ENCODE peak calls at places on chromosomes 13 and 19, in six cellular contexts. Q is Caco-2; T is GM23248; E is lower lobe of right lung; Z is iPS DF 6.9; M is CD8-positive, alpha-beta T cell. Y is an unnamed sample.

GRCh38 chr19:5407356-5407755 is 47.9 kb upstream of the ZNRF4 start:
- DNase-seq in Q (peak; percentile 26), T (peak; percentile 43), E (no peak), Z (no peak), M (no peak), Y (no peak)

GRCh38 chr13:51524846-51525566 is 59.3 kb upstream of the WDFY2 start:
- DNase-seq in Q (no peak), T (peak; percentile 91), E (no peak), Z (no peak), M (no peak), Y (no peak)

GRCh38 chr13:114313061-114313860 is 1.0 kb upstream of the CHAMP1 start:
- DNase-seq in Q (no peak), T (peak; percentile 41), E (no peak), Z (no peak), M (no peak), Y (no peak)

GRCh38 chr13:110897024-110897423 is 17.8 kb downstream of the ANKRD10 start:
- DNase-seq in Q (no peak), T (no peak), E (no peak), Z (no peak), M (no peak), Y (no peak)

GRCh38 chr13:114013336-114013735 is 39.5 kb upstream of the C13orf46 start:
- DNase-seq in Q (no peak), T (no peak), E (no peak), Z (no peak), M (no peak), Y (no peak)

GRCh38 chr13:114142640-114143490 is 10.4 kb upstream of the RASA3 start:
- DNase-seq in Q (no peak), T (no peak), E (peak; percentile 70), Z (no peak), M (peak; percentile 75), Y (peak; percentile 62)

GRCh38 chr13:44620057-44620456 is 43.9 kb upstream of the TSC22D1 start:
- DNase-seq in Q (no peak), T (peak; percentile 70), E (no peak), Z (no peak), M (no peak), Y (no peak)

GRCh38 chr19:5250127-5250659 is 90.4 kb downstream of the PTPRS start:
- DNase-seq in Q (no peak), T (no peak), E (no peak), Z (no peak), M (no peak), Y (no peak)

GRCh38 chr13:96223231-96223630 is 133.3 kb downstream of the HS6ST3 start:
- DNase-seq in Q (no peak), T (no peak), E (no peak), Z (no peak), M (no peak), Y (no peak)

GRCh38 chr13:26508885-26509284 is 48.6 kb upstream of the WASF3 start:
- DNase-seq in Q (no peak), T (peak; percentile 92), E (no peak), Z (no peak), M (no peak), Y (no peak)

GRCh38 chr13:109764474-109765292 is 21.7 kb downstream of the IRS2 start:
- DNase-seq in Q (no peak), T (peak; percentile 46), E (no peak), Z (no peak), M (no peak), Y (no peak)

GRCh38 chr13:99278199-99278598 is 20.0 kb upstream of the GPR18 start:
- DNase-seq in Q (no peak), T (no peak), E (no peak), Z (no peak), M (no peak), Y (no peak)

GRCh38 chr13:91767681-91768080 is 369.3 kb downstream of the GPC5 start:
- DNase-seq in Q (peak; percentile 60), T (no peak), E (no peak), Z (no peak), M (no peak), Y (no peak)

GRCh38 chr19:35116085-35116801 is 620 bp downstream of the FXYD3 start:
- DNase-seq in Q (peak; percentile 61), T (no peak), E (peak; percentile 78), Z (no peak), M (no peak), Y (no peak)

GRCh38 chr13:50529154-50529882 is 314.2 kb downstream of the DLEU7 start:
- DNase-seq in Q (no peak), T (peak; percentile 92), E (peak; percentile 88), Z (no peak), M (no peak), Y (no peak)

GRCh38 chr19:15616627-15617270 is 1.7 kb downstream of the CYP4F8 start:
- DNase-seq in Q (no peak), T (no peak), E (no peak), Z (no peak), M (no peak), Y (no peak)

GRCh38 chr19:15615526-15615925 is 508 bp downstream of the CYP4F8 start:
- DNase-seq in Q (no peak), T (no peak), E (no peak), Z (no peak), M (no peak), Y (no peak)

GRCh38 chr19:15613338-15613737 is 1.7 kb upstream of the CYP4F8 start:
- DNase-seq in Q (no peak), T (no peak), E (no peak), Z (no peak), M (no peak), Y (no peak)

GRCh38 chr19:15616183-15616582 is 1.2 kb downstream of the CYP4F8 start:
- DNase-seq in Q (no peak), T (no peak), E (no peak), Z (no peak), M (no peak), Y (no peak)

DNA sequence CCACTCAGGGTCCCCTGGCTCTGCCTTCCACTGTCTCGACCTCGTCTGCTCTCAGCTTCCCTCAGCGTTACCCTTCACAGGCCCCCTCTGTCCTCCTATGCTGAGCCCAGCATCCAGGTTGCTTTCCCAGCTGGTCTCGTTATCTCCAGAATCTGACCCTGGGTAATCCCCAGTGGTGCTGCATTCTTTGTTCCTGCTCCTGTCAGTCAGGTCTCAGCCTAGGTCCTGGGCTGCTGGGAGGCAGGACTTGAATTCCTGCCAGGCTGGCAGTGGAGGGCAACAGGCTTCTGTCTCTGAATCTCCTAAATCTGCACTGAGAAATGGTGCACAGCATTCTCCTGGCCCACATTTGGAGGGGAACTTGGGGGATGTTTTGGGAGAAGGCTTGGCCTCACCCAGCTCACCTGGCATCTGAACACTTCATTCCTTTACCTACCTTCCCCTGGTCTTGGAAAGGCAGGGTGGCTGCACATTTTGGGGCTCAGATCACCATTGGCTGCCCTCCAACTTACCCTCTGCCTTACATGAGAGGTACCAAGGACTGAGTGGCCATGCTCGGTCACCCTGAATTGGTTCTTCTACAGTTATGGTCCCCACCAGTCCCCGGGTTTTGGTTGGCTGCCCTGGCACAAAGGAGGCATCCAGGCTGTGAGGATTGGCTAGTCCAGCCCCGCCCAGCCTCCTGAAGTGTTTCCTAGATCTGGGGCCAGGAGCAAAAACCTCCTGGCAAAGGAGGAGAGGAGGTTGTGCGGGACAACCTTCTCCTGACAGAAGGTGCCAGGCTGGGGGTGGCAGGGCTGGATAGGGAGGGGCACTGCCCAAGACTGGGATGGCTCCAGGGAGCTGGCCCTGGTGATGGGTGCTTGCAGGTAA is at the start of gene CYP4F8:
- DNase-seq in Q (peak; percentile 41), T (no peak), E (no peak), Z (no peak), M (no peak), Y (no peak)
- H3K9me3 ChIP-seq in Q (no peaks in the 10 kb centered on the region), T (no peaks in the 10 kb centered on the region), E (no peaks in the 10 kb centered on the region), Z (peaks cover 15% of the 10 kb centered on the region), M (no peaks in the 10 kb centered on the region), Y (no peaks in the 10 kb centered on the region)

GRCh38 chr13:18947376-18947977 is 234.1 kb downstream of the TUBA3C start:
- DNase-seq in Q (no peak), T (no peak), E (no peak), Z (no peak), M (no peak), Y (no peak)
- H3K9me3 ChIP-seq in Q (no peaks in the 10 kb centered on the region), T (no peaks in the 10 kb centered on the region), E (no peaks in the 10 kb centered on the region), Z (peaks cover 22% of the 10 kb centered on the region), M (no peaks in the 10 kb centered on the region), Y (no peaks in the 10 kb centered on the region)

GRCh38 chr19:48354332-48354992 is 9.3 kb downstream of the TMEM143 start:
- DNase-seq in Q (peak; percentile 95), T (no peak), E (no peak), Z (no peak), M (no peak), Y (no peak)

GRCh38 chr19:48353682-48354081 is 10.1 kb downstream of the TMEM143 start:
- DNase-seq in Q (no peak), T (peak; percentile 40), E (no peak), Z (no peak), M (no peak), Y (no peak)

GRCh38 chr19:48351341-48351752 is 12.4 kb downstream of the TMEM143 start:
- DNase-seq in Q (peak; percentile 85), T (peak; percentile 63), E (peak; percentile 84), Z (no peak), M (peak; percentile 75), Y (peak; percentile 77)

GRCh38 chr19:48359123-48359522 is 4.6 kb downstream of the TMEM143 start:
- DNase-seq in Q (no peak), T (no peak), E (no peak), Z (no peak), M (no peak), Y (no peak)

DNA sequence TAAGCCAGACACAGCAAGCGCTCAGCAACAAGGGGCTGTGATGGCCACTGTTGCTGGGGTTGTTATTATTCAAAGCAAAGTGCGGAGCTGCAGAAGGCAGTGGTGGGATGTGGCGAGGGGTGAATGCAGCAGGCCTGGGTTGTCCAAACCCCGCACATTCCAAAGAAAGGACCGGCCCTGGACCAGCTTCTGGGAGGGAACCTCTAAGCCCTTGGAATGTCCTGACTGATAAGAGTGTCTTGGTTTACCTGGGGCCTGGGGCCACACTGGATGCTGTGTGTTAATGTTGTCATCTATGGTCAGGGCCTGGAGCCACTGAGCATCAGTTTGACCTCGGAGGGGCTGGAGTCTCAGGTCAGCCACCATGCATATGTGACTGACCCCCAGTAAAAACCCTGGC is 8.2 kb downstream of the TMEM143 start:
- DNase-seq in Q (peak; percentile 86), T (no peak), E (no peak), Z (no peak), M (no peak), Y (no peak)
- H3K9me3 ChIP-seq in Q (no peaks in the 10 kb centered on the region), T (no peaks in the 10 kb centered on the region), E (no peaks in the 10 kb centered on the region), Z (no peaks in the 10 kb centered on the region), M (no peaks in the 10 kb centered on the region), Y (no peaks in the 10 kb centered on the region)

GRCh38 chr19:56978023-56978565 is 137.6 kb upstream of the PEG3 start:
- DNase-seq in Q (no peak), T (no peak), E (no peak), Z (no peak), M (no peak), Y (no peak)
- H3K9me3 ChIP-seq in Q (peaks cover 5% of the 10 kb centered on the region), T (no peaks in the 10 kb centered on the region), E (peaks cover 6% of the 10 kb centered on the region), Z (peaks cover 16% of the 10 kb centered on the region), M (peaks cover 4% of the 10 kb centered on the region), Y (no peaks in the 10 kb centered on the region)

GRCh38 chr19:21321996-21322395 is 7.2 kb downstream of the ZNF708 start:
- DNase-seq in Q (no peak), T (peak; percentile 68), E (no peak), Z (no peak), M (no peak), Y (no peak)
- H3K9me3 ChIP-seq in Q (peaks cover 10% of the 10 kb centered on the region), T (peaks cover 2% of the 10 kb centered on the region), E (peaks cover 19% of the 10 kb centered on the region), Z (no peaks in the 10 kb centered on the region), M (no peaks in the 10 kb centered on the region), Y (no peaks in the 10 kb centered on the region)